ENCODE peak calls at places on chromosome 21, in seven cellular contexts. Z is DMS153; O is body of pancreas; V is CD4-positive, alpha-beta T cell; W is NCI-H1694 treated with DMSO at 0.1 percent for 48 hours; U is activated CD4-positive, alpha-beta T cell treated with anti-CD3 and anti-CD28 coated beads for 24 hours; L is GM19239. P is an unnamed sample.

GRCh38 chr21:21714396-21714795 is 716.2 kb downstream of the NCAM2 start:
- DNase-seq in Z (no peak), O (no peak), V (no peak), W (no peak), U (no peak), L (no peak), P (no peak)

GRCh38 chr21:42495027-42495426 is 997 bp downstream of the RSPH1 start:
- DNase-seq in Z (no peak), O (no peak), V (no peak), W (no peak), U (no peak), L (no peak), P (no peak)

GRCh38 chr21:28142692-28143091 is 850.0 kb downstream of the LTN1 start:
- DNase-seq in Z (no peak), O (peak; percentile 14), V (no peak), W (no peak), U (no peak), L (no peak), P (no peak)

GRCh38 chr21:31294691-31295090 is 49.4 kb downstream of the TIAM1 start:
- DNase-seq in Z (no peak), O (no peak), V (no peak), W (no peak), U (no peak), L (no peak), P (no peak)

GRCh38 chr21:42568834-42569731 is 55.4 kb downstream of the SLC37A1 start:
- DNase-seq in Z (peak; percentile 45), O (peak; percentile 1), V (no peak), W (no peak), U (no peak), L (no peak), P (no peak)

GRCh38 chr21:17730782-17731181 is 88.4 kb downstream of the C21orf91 start:
- DNase-seq in Z (no peak), O (no peak), V (no peak), W (no peak), U (no peak), L (no peak), P (no peak)

GRCh38 chr21:38945536-38946245 is 140.0 kb downstream of the ETS2 start:
- DNase-seq in Z (no peak), O (no peak), V (no peak), W (no peak), U (no peak), L (no peak), P (no peak)

GRCh38 chr21:15001773-15002647 is 62.8 kb downstream of the NRIP1 start:
- DNase-seq in Z (no peak), O (no peak), V (no peak), W (no peak), U (no peak), L (peak; percentile 2), P (no peak)

GRCh38 chr21:33943293-33943692 is 27.7 kb upstream of the ATP5PO start:
- DNase-seq in Z (no peak), O (no peak), V (no peak), W (no peak), U (no peak), L (no peak), P (no peak)

GRCh38 chr21:34190576-34191301 is 117.4 kb downstream of the MRPS6 start:
- DNase-seq in Z (no peak), O (no peak), V (no peak), W (no peak), U (no peak), L (no peak), P (no peak)

P was measured in ovary.